ENCODE peak calls at places on chromosomes 4 and X, in ten cellular contexts. P is WERI-Rb-1, X is brain microvascular endothelial cell, B is NB4, M is AG10803, I is A549, S is PC-3, A is BE2C, W is cardiac fibroblast, D is astrocyte of the spinal cord. H is an unnamed sample.

GRCh38 chr4:159358226-159358625 is 255.3 kb downstream of the RAPGEF2 start:
- DNase-seq in I (no peak), S (peak), D (peak), A (no peak), P (no peak), M (peak), B (no peak), W (peak), X (peak), H (peak)

GRCh38 chr4:46656071-46656470 is 253.0 kb downstream of the COX7B2 start:
- DNase-seq in S (no peak), I (no peak), W (no peak), P (no peak), X (no peak), D (no peak), B (no peak), A (no peak), M (no peak), H (no peak)

GRCh38 chrX:50805316-50805715 is 8.7 kb downstream of the SHROOM4 start:
- DNase-seq in A (no peak), W (no peak), X (no peak), S (no peak), I (no peak), B (no peak), M (no peak), P (no peak), D (no peak), H (no peak)

GRCh38 chr4:78136109-78137081 is 79.3 kb downstream of the FRAS1 start:
- DNase-seq in P (peak), I (no peak), S (no peak), W (no peak), M (no peak), X (no peak), A (no peak), D (no peak), B (no peak), H (no peak)

GRCh38 chrX:153861147-153861546 is 24.8 kb downstream of the L1CAM start:
- DNase-seq in S (no peak), B (no peak), D (no peak), W (no peak), I (no peak), P (no peak), A (peak), M (no peak), X (no peak), H (no peak)

GRCh38 chrX:22389544-22390243 is 117.0 kb downstream of the CBLL2 start:
- DNase-seq in S (peak), W (peak), B (no peak), I (no peak), M (peak), D (peak), A (no peak), P (no peak), X (peak), H (peak)

GRCh38 chrX:136250191-136251041 is 784 bp downstream of the MAP7D3 start:
- DNase-seq in D (no peak), P (no peak), X (no peak), B (no peak), S (no peak), M (no peak), W (peak), I (peak), A (peak), H (no peak)

GRCh38 chrX:18573556-18573955 is 98.4 kb downstream of the RS1 start:
- DNase-seq in W (no peak), B (no peak), A (no peak), X (no peak), S (no peak), I (no peak), D (no peak), M (no peak), P (no peak), H (no peak)

GRCh38 chrX:19560611-19561010 is 45.3 kb upstream of the MAP3K15 start:
- DNase-seq in D (no peak), M (no peak), X (no peak), W (no peak), S (no peak), I (no peak), P (no peak), A (no peak), B (no peak), H (no peak)

GRCh38 chrX:43961699-43962098 is 11.5 kb downstream of the NDP start:
- DNase-seq in X (no peak), A (no peak), B (peak), I (no peak), W (peak), M (no peak), S (peak), D (no peak), P (no peak), H (no peak)

GRCh38 chr4:177532363-177532762 is 90.1 kb upstream of the AGA start:
- DNase-seq in B (no peak), S (no peak), D (no peak), W (no peak), X (no peak), I (no peak), A (no peak), M (no peak), P (no peak), H (no peak)

GRCh38 chrX:13360146-13360545 is 40.3 kb upstream of the ATXN3L start:
- DNase-seq in M (no peak), D (no peak), W (no peak), P (peak), A (no peak), I (no peak), S (no peak), B (no peak), X (no peak), H (no peak)

GRCh38 chrX:117645639-117646038 is 471.0 kb downstream of the KLHL13 start:
- DNase-seq in I (no peak), P (no peak), X (no peak), B (peak), S (no peak), W (no peak), D (no peak), A (peak), M (no peak), H (no peak)

GRCh38 chrX:73851014-73852009 is 288.3 kb downstream of the CHIC1 start:
- DNase-seq in I (no peak), D (peak), P (no peak), A (no peak), W (no peak), B (no peak), X (peak), S (no peak), M (no peak), H (peak)

GRCh38 chr4:53693408-53693807 is 102.1 kb upstream of the LNX1 start:
- DNase-seq in P (no peak), M (no peak), W (no peak), B (no peak), X (no peak), S (no peak), D (no peak), I (no peak), A (no peak), H (no peak)

GRCh38 chr4:1012031-1012739 is 759 bp downstream of the FGFRL1 start:
- DNase-seq in W (no peak), X (no peak), P (peak), S (peak), D (peak), A (no peak), I (no peak), M (peak), B (peak), H (no peak)

GRCh38 chr4:144627663-144628076 is 18.3 kb upstream of the HHIP start:
- DNase-seq in B (no peak), I (no peak), X (peak), M (no peak), A (no peak), S (peak), P (no peak), W (peak), D (peak), H (peak)

GRCh38 chrX:41733939-41734338 is 10.0 kb downstream of the GPR82 start:
- DNase-seq in D (no peak), M (no peak), W (no peak), X (no peak), B (no peak), I (no peak), A (no peak), S (no peak), P (no peak), H (no peak)

GRCh38 chr4:142036795-142037583 is 400.6 kb downstream of the IL15 start:
- DNase-seq in P (no peak), W (peak), A (no peak), X (peak), D (no peak), I (no peak), M (peak), B (no peak), S (peak), H (peak)

GRCh38 chrX:30282527-30282926 is 26.7 kb downstream of the NR0B1 start:
- DNase-seq in A (no peak), I (no peak), P (no peak), S (peak), B (no peak), W (peak), D (no peak), X (no peak), M (peak), H (no peak)

GRCh38 chrX:97756879-97757278 is 873.2 kb downstream of the RPA4 start:
- DNase-seq in X (no peak), S (no peak), B (no peak), I (no peak), A (no peak), M (no peak), W (no peak), P (no peak), D (no peak), H (no peak)

GRCh38 chr4:108411836-108412235 is 208.5 kb upstream of the RPL34 start:
- DNase-seq in W (no peak), D (no peak), I (no peak), B (no peak), S (no peak), P (no peak), M (no peak), A (no peak), X (no peak), H (no peak)

GRCh38 chr4:3871181-3871852 is 105.1 kb downstream of the ADRA2C start:
- DNase-seq in X (no peak), P (peak), I (no peak), D (no peak), A (peak), B (no peak), W (no peak), M (no peak), S (no peak), H (no peak)

GRCh38 chrX:131063613-131064012 is 5.5 kb downstream of the ARHGAP36 start:
- DNase-seq in I (no peak), X (no peak), S (no peak), A (no peak), D (no peak), M (no peak), P (peak), W (no peak), B (no peak), H (no peak)

GRCh38 chr4:65416875-65417274 is 253.4 kb downstream of the EPHA5 start:
- DNase-seq in D (peak), S (peak), W (peak), P (no peak), A (peak), I (no peak), B (no peak), X (no peak), M (no peak), H (peak)

DNA sequence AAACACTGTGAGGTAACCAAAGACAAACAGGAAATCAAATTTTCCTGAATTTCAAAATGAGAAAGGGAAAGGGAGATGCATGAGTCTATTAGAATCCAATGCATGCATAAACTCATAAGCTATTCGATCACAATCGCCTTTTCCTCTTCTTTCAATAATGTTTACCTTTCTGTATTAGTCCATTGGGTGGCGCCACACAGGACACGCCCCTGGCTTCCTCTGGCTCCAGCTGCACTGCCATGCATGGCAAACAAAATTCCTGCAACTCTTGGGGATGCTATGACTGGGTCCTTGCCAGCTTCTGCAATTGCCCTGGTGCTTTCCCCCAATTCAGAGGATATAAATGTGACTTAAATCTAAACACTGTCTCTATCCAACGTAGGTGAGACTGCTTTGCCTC is 424.5 kb upstream of the PCDH7 start:
- DNase-seq in I (no peak), A (no peak), B (no peak), P (no peak), S (no peak), D (no peak), X (no peak), W (no peak), M (no peak), H (no peak)
- TF ChIP-seq CTCF in I (no peak), A (no peak), B (no peak), P (no peak), S (peak), D (no peak), X (no peak), W (no peak), M (no peak), H (no peak)

GRCh38 chrX:23503835-23504539 is 163.3 kb upstream of the PRDX4 start:
- DNase-seq in W (peak), P (peak), A (peak), B (no peak), M (peak), S (peak), X (peak), D (peak), I (peak), H (peak)
- H3K4me3 ChIP-seq in W (no peak), P (no peak), A (no peak), B (no peak), M (no peak), S (peak), X (no peak), D (no peak), I (no peak), H (no peak)

GRCh38 chr4:88382621-88383020 is 4.0 kb downstream of the HERC6 start:
- DNase-seq in I (no peak), P (no peak), S (no peak), M (no peak), X (no peak), W (peak), B (no peak), D (no peak), A (no peak), H (no peak)

GRCh38 chr4:88378691-88379559 is at the start of gene HERC6:
- DNase-seq in W (peak), P (peak), X (peak), S (peak), D (peak), A (peak), I (peak), B (peak), M (peak), H (peak)
- TF ChIP-seq CTCF in W (peak), P (peak), X (peak), S (peak), D (peak), A (peak), I (peak), B (peak), M (peak), H (peak)

DNA sequence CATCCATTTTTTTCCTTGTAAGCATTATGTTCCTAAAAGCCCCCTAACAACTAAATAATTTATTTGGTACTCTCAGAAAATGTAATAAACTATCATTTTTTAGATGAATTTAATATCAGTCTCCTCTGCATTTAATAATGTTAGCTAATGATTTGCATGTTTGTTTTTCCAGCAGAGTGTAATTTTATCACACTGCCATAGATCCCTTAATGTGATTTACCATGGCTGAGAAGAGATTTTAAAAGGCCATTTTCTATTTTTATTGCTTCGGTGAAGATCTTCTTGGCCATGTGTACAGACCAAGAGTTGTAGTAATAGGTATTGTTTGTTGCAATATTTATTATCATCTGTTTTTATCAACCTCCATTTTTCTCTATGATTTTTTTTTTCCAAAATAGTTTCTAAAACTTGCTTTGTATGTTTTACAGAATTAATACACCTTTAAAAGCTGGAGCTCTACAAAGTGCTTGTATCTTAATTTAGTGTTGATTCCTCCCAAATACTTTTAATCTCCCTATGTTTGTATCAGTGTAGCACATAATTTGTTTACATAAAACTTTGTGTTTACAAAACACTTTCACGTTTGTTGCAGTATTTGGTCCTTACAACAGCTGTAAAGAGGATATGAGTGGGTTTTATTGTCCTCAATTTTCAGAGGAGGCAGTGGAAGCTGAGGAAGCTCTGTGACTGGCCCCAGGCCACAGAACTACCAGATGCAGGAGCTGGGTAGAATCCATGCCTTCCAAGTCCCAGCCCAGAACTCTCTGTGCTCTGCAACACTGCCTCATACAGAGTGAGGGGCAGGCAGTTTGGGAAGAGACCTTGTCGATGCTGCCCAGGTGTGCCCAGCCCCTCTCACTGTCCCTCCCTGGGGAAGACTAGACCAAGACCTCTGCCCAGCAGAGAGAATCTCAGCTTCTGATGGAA is 58.1 kb downstream of the FAM114A1 start:
- DNase-seq in M (no peak), X (no peak), S (no peak), P (no peak), A (peak), I (no peak), W (no peak), D (no peak), B (no peak), H (no peak)
- H3K4me3 ChIP-seq in M (no peak), X (no peak), S (no peak), P (no peak), A (no peak), I (no peak), W (no peak), D (no peak), B (no peak), H (no peak)

GRCh38 chrX:2960861-2961515 is 31.8 kb upstream of the ARSD start:
- DNase-seq in D (no peak), M (no peak), X (no peak), P (no peak), I (no peak), A (no peak), B (no peak), W (no peak), S (no peak), H (no peak)
- TF ChIP-seq CTCF in D (no peak), M (no peak), X (no peak), P (no peak), I (no peak), A (no peak), B (no peak), W (no peak), S (no peak), H (no peak)

GRCh38 chr4:90994883-90995484 is 867.8 kb downstream of the CCSER1 start:
- DNase-seq in X (no peak), S (no peak), P (no peak), I (no peak), D (no peak), A (no peak), M (no peak), W (no peak), B (no peak), H (no peak)
- H3K4me3 ChIP-seq in X (no peak), S (no peak), P (no peak), I (no peak), D (no peak), A (no peak), M (no peak), W (no peak), B (no peak), H (no peak)

GRCh38 chr4:153156263-153156662 is 48.0 kb upstream of the TRIM2 start:
- DNase-seq in S (no peak), D (no peak), P (peak), M (no peak), I (no peak), A (no peak), X (no peak), W (no peak), B (peak), H (no peak)
- TF ChIP-seq CTCF in S (no peak), D (peak), P (peak), M (no peak), I (no peak), A (peak), X (peak), W (no peak), B (peak), H (no peak)

DNA sequence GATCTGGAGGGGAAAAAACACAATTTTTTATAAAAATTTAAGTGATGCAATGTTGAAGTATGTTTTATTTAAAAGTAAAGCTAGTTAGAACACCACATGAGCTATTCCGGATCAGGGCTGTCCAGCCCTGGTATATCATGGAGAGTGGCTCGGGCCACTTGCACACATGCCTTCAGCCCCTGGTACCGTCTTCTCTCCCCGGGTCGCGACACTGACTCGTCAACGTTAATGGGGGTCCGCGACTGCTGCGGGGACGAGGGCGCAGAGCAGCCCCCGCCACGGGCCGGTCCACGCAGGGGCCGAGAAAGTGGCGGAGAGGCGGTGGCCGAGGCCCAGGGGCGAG is 204.7 kb downstream of the TENM3 start:
- DNase-seq in W (no peak), S (no peak), A (no peak), X (no peak), M (no peak), P (peak), B (no peak), D (no peak), I (no peak), H (peak)
- H3K4me3 ChIP-seq in W (peak), S (peak), A (peak), X (peak), M (peak), P (peak), B (no peak), D (peak), I (peak), H (peak)

DNA sequence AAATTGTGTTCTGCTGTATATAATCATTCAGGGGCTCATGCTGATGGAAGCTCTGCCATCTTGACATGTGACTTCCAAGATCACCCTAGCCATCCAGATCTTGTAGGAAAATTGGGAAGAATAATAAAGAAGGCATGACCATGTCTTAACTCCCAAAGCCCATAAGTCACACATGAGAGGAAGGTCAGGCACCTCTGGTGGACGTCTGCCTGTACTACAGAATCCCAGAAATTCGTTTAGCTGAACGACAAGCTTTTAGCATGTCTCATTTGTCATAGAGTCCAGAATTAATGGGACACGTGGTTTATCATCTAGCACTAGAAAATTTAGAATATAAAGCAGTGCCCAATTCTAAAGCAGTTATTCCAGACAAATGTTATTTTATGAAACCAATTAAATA is 212.7 kb downstream of the CENPC start:
- DNase-seq in I (no peak), A (peak), W (peak), P (peak), D (no peak), X (peak), M (peak), B (peak), S (peak), H (no peak)
- TF ChIP-seq CTCF in I (no peak), A (peak), W (peak), P (peak), D (peak), X (peak), M (peak), B (peak), S (peak), H (peak)

H was measured in fibroblast of the aortic adventitia.